ENCODE peak calls at places on chromosomes 2 and 18, in six cellular contexts. R is prostate gland, A is HCT116, G is HepG2, T is spleen, B is sigmoid colon. N is an unnamed sample.

GRCh38 chr18:41378628-41379027 is 576.4 kb upstream of the PIK3C3 start:
- DNase-seq in R (no peak), A (no peak), G (no peak), T (no peak), B (no peak), N (no peak)

GRCh38 chr2:95297639-95298395 is 670 bp downstream of the KCNIP3 start:
- DNase-seq in R (no peak), A (no peak), G (no peak), T (no peak), B (no peak), N (no peak)

GRCh38 chr18:3368193-3368592 is 81.8 kb upstream of the TGIF1 start:
- DNase-seq in R (no peak), A (no peak), G (no peak), T (no peak), B (no peak), N (no peak)

GRCh38 chr2:194867328-194867727 is 789.7 kb upstream of the SLC39A10 start:
- DNase-seq in R (no peak), A (no peak), G (no peak), T (no peak), B (no peak), N (no peak)

GRCh38 chr18:44696892-44697291 is 16.2 kb downstream of the SETBP1 start:
- DNase-seq in R (peak), A (no peak), G (no peak), T (no peak), B (no peak), N (peak)

GRCh38 chr2:3665886-3666612 is 8.0 kb downstream of the ALLC start:
- DNase-seq in R (no peak), A (no peak), G (peak), T (no peak), B (no peak), N (no peak)

GRCh38 chr2:113324684-113325160 is 46.0 kb upstream of the PAX8 start:
- DNase-seq in R (peak), A (peak), G (no peak), T (no peak), B (no peak), N (no peak)

GRCh38 chr2:238771193-238771592 is 76.7 kb upstream of the TWIST2 start:
- DNase-seq in R (no peak), A (no peak), G (peak), T (no peak), B (no peak), N (no peak)

GRCh38 chr2:150271952-150272351 is 215.5 kb downstream of the RND3 start:
- DNase-seq in R (no peak), A (no peak), G (no peak), T (no peak), B (no peak), N (no peak)

GRCh38 chr2:230885467-230886130 is 20.9 kb downstream of the ITM2C start:
- DNase-seq in R (no peak), A (no peak), G (no peak), T (peak), B (no peak), N (no peak)

GRCh38 chr2:197307236-197307932 is 3.2 kb downstream of the ANKRD44 start:
- DNase-seq in R (no peak), A (no peak), G (no peak), T (no peak), B (no peak), N (no peak)

GRCh38 chr2:70922591-70923234 is 13.0 kb upstream of the ATP6V1B1 start:
- DNase-seq in R (no peak), A (no peak), G (no peak), T (peak), B (peak), N (no peak)

GRCh38 chr2:177265386-177265690 is 811 bp upstream of the NFE2L2 start:
- DNase-seq in R (peak), A (no peak), G (no peak), T (no peak), B (no peak), N (no peak)

GRCh38 chr2:74740395-74741075 is 86.5 kb downstream of the SEMA4F start:
- DNase-seq in R (no peak), A (peak), G (peak), T (no peak), B (no peak), N (peak)

GRCh38 chr2:98487806-98488189 is 43.1 kb downstream of the INPP4A start:
- DNase-seq in R (no peak), A (peak), G (peak), T (peak), B (peak), N (no peak)

GRCh38 chr2:128008089-128008672 is 19.7 kb downstream of the SAP130 start:
- DNase-seq in R (no peak), A (no peak), G (no peak), T (no peak), B (no peak), N (no peak)

GRCh38 chr2:166282178-166282577 is 93.6 kb downstream of the SCN9A start:
- DNase-seq in R (no peak), A (no peak), G (no peak), T (no peak), B (no peak), N (no peak)

GRCh38 chr2:65922794-65923193 is 490.4 kb upstream of the SPRED2 start:
- DNase-seq in R (peak), A (no peak), G (no peak), T (no peak), B (peak), N (peak)

GRCh38 chr2:33933203-33933602 is 334.1 kb upstream of the FAM98A start:
- DNase-seq in R (no peak), A (no peak), G (no peak), T (no peak), B (no peak), N (no peak)

GRCh38 chr2:160241251-160242137 is 41.4 kb upstream of the ITGB6 start:
- DNase-seq in R (peak), A (peak), G (no peak), T (no peak), B (peak), N (peak)

GRCh38 chr2:23009545-23010149 is 375.3 kb upstream of the KLHL29 start:
- DNase-seq in R (peak), A (no peak), G (no peak), T (no peak), B (peak), N (peak)

GRCh38 chr2:239216614-239217273 is 184.1 kb downstream of the HDAC4 start:
- DNase-seq in R (no peak), A (no peak), G (no peak), T (no peak), B (peak), N (peak)

GRCh38 chr2:10493636-10494281 is 45.6 kb upstream of the ODC1 start:
- DNase-seq in R (peak), A (no peak), G (peak), T (peak), B (no peak), N (peak)

GRCh38 chr2:233092446-233093438 is 32.6 kb downstream of the INPP5D start:
- DNase-seq in R (no peak), A (no peak), G (no peak), T (no peak), B (peak), N (no peak)

GRCh38 chr2:136118819-136119716 is 1.1 kb upstream of the CXCR4 start:
- DNase-seq in R (peak), A (no peak), G (no peak), T (peak), B (peak), N (peak)

GRCh38 chr2:62284980-62285379 is 89.1 kb downstream of the B3GNT2 start:
- DNase-seq in R (no peak), A (no peak), G (no peak), T (no peak), B (no peak), N (no peak)

GRCh38 chr2:141959016-141959415 is 171.8 kb downstream of the LRP1B start:
- DNase-seq in R (no peak), A (no peak), G (no peak), T (no peak), B (no peak), N (no peak)

DNA sequence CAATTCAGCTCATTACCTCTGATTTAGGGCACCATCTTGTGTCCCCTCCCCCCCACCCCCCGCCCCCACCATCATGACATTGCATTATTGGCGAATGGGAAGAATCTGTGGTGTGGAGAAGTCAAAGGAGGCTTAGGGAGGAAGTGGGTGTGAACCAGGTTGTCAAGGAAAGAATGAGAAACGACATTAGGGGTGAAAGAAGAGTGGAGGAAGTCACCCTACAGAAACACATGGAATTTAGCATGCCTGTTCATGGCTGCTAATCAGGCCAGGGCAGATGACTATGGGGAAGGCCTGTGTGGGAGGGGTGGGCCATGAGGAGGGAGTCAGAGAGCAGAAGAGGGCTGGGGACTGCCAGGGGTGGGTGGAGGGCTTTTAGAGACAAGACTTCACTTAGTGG is 81.6 kb downstream of the AOX1 start:
- DNase-seq in R (no peak), A (no peak), G (no peak), T (no peak), B (no peak), N (no peak)
- TF ChIP-seq POLR2AphosphoS5 in R (no peak), A (no peak), G (no peak), T (no peak), B (no peak), N (no peak)

DNA sequence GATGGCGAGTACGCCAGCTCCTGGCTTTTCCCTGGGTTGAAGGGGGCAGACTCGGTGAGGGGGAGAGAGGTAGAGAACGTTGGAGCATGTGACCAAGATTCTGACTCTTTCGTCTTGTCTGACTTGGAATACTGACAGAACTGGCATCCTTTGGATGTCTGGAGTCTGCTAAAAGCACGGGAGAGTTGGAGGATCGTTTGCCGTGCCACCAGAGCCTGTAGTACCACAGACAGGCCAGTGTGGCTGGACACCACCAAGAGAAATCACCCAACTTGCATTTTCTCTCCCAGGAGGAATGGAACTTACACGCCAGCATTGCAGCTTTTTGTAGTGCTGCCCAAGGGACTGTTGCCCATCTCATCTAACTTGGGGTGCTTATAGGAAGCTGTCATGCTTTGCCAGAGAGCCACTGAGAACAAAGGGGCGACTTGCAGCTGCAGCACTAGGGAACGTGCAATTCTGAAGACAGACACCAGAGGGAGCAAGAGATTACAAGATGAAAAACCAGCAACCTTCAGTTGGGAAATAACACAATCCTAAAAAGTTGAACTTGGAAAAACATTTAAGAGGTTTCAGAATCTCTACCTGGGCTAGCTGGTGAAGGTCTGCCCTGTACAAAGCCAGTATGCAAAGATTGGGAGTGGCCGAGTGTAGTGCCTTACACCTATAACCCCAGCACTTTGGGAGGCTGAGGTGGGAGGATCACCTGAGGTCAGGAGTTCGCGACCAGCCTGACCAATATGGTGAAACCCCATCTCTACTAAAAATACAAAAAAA is 24.1 kb downstream of the PSMG2 start:
- DNase-seq in R (peak), A (peak), G (peak), T (no peak), B (no peak), N (no peak)
- TF ChIP-seq POLR2A in R (no peak), A (no peak), G (no peak), T (no peak), B (no peak), N (no peak)

DNA sequence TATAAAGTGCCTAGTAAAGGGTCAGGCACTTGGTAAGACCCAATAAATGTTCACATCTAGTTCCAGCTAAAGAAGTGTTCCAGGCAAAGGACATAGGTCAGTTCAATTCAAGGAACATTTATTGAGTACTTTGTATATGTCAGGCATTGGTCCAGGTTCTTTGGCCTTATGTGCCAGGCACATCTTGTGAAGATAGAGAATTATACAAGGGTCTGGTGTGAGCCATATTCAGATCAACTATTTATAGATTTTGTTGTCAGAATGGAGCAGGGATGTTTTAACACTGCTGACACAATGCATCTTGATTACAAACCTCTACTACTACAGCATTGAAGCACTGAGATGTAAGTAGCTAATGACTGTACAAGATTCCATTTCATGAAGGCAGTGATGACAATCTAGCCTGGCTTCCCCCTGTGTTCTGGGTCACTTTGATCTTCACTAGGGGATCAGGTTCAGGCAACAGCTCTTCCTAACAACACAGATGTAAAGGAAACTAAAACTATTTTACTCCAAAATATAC is 18.1 kb upstream of the MSTN start:
- DNase-seq in R (no peak), A (no peak), G (no peak), T (no peak), B (no peak), N (no peak)
- H3K27ac ChIP-seq in R (no peak), A (no peak), G (no peak), T (no peak), B (no peak), N (no peak)

DNA sequence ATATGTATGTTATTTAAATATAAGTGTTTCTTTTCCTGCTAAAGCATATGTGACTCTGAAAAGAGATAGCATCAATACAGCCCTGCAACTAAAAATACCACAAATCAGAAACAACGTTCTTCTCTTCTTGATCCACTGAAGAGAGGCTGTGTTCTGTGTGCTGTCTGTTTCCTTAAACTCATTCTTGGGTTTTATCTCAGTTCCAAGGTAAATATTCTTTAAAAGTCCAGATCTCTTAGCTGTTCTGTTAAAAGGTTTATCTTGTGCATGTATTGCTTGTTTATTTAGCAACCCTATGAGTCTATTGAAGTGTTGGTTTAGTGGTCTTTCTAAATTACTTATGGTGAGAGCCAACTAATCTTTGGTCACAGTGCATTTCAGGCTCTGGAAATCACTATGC is 173.3 kb upstream of the NT5C1B start:
- DNase-seq in R (no peak), A (no peak), G (peak), T (no peak), B (no peak), N (no peak)
- TF ChIP-seq POLR2AphosphoS5 in R (no peak), A (no peak), G (no peak), T (no peak), B (no peak), N (no peak)

DNA sequence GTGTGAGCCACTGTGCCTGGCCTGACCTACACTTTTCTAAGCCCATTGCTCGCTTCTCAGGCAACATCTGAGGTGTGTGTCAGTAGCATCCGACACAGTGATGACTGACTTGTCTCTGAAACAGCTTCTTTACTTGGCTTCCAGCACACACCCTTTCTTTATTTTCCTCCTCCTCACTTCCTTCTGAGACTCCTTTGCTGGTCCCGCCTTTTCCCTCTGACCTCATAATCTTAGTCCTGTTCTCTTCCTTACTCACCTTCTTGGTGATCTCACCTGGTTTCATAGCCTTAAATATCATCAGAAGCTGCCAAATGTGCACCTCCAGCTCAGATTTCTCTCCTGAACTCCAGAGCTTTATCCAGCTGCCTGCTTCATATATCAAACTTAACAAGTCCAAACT is 66.6 kb upstream of the PELI1 start:
- DNase-seq in R (peak), A (no peak), G (no peak), T (no peak), B (no peak), N (no peak)
- TF ChIP-seq POLR2A in R (no peak), A (no peak), G (no peak), T (no peak), B (no peak), N (no peak)

DNA sequence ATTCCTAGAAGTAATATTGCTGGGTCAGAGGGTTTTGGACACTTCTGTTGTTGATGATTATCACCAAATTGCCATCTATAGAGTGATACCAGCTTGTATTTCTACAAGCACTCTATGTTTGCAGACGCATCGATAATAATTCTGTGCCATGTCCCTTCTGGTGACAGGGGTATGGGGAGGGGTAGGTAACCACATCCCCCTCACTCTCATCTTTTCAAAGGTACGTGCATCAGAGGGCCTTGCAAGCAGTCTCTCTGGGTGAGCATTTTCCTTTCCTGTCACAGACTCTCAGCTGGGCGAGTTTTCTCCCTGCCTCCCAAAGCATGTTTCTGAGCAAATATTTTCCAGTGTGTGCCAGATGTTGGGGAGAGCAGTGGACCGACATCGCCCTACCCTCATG is 98.0 kb downstream of the SMAD7 start:
- DNase-seq in R (no peak), A (no peak), G (no peak), T (no peak), B (no peak), N (no peak)
- H3K27ac ChIP-seq in R (no peak), A (no peak), G (no peak), T (no peak), B (no peak), N (no peak)

N was measured in breast epithelium.